ENCODE peak calls at places on chromosome 19, in five cellular contexts. One of them, this sample, is unnamed.

GRCh38 chr19:45419396-45419795 is 4.3 kb downstream of the ERCC1 start:
- DNase-seq in cardiac muscle cell: no peak
- DNase-seq in breast epithelium: no peak
- DNase-seq in thoracic aorta: no peak
- DNase-seq in spleen: peak
- DNase-seq in this sample: no peak

GRCh38 chr19:17385878-17386611 is 8.0 kb downstream of the CCDC194 start:
- DNase-seq in cardiac muscle cell: peak
- DNase-seq in breast epithelium: no peak
- DNase-seq in thoracic aorta: no peak
- DNase-seq in spleen: peak
- DNase-seq in this sample: no peak

GRCh38 chr19:33408538-33408937 is 35.0 kb downstream of the CEBPG start:
- DNase-seq in cardiac muscle cell: no peak
- DNase-seq in breast epithelium: no peak
- DNase-seq in thoracic aorta: no peak
- DNase-seq in spleen: peak
- DNase-seq in this sample: no peak

GRCh38 chr19:33436360-33437345 is 63.1 kb downstream of the CEBPG start:
- DNase-seq in cardiac muscle cell: no peak
- DNase-seq in breast epithelium: no peak
- DNase-seq in thoracic aorta: no peak
- DNase-seq in spleen: peak
- DNase-seq in this sample: no peak

GRCh38 chr19:2902590-2903218 is 2.0 kb downstream of the ZNF57 start:
- DNase-seq in cardiac muscle cell: no peak
- DNase-seq in breast epithelium: no peak
- DNase-seq in thoracic aorta: no peak
- DNase-seq in spleen: no peak
- DNase-seq in this sample: no peak

GRCh38 chr19:30001301-30001700 is 59.3 kb downstream of the URI1 start:
- DNase-seq in cardiac muscle cell: no peak
- DNase-seq in breast epithelium: no peak
- DNase-seq in thoracic aorta: no peak
- DNase-seq in spleen: no peak
- DNase-seq in this sample: no peak

GRCh38 chr19:34084396-34085145 is 87.7 kb upstream of the LSM14A start:
- DNase-seq in cardiac muscle cell: no peak
- DNase-seq in breast epithelium: no peak
- DNase-seq in thoracic aorta: no peak
- DNase-seq in spleen: no peak
- DNase-seq in this sample: no peak

GRCh38 chr19:19105365-19106060 is 32.8 kb downstream of the TMEM161A start:
- DNase-seq in cardiac muscle cell: peak
- DNase-seq in breast epithelium: peak
- DNase-seq in thoracic aorta: no peak
- DNase-seq in spleen: no peak
- DNase-seq in this sample: no peak

GRCh38 chr19:3357362-3357730 is 9.0 kb upstream of the NFIC start:
- DNase-seq in cardiac muscle cell: no peak
- DNase-seq in breast epithelium: no peak
- DNase-seq in thoracic aorta: no peak
- DNase-seq in spleen: no peak
- DNase-seq in this sample: no peak

GRCh38 chr19:48754950-48755645 is at the start of gene FGF21:
- DNase-seq in cardiac muscle cell: no peak
- DNase-seq in breast epithelium: no peak
- DNase-seq in thoracic aorta: no peak
- DNase-seq in spleen: no peak
- DNase-seq in this sample: no peak

GRCh38 chr19:1399745-1400144 is 1.6 kb downstream of the GAMT start:
- DNase-seq in cardiac muscle cell: no peak
- DNase-seq in breast epithelium: no peak
- DNase-seq in thoracic aorta: no peak
- DNase-seq in spleen: no peak
- DNase-seq in this sample: no peak

GRCh38 chr19:1400281-1401137 is 833 bp downstream of the GAMT start:
- DNase-seq in cardiac muscle cell: peak
- DNase-seq in breast epithelium: no peak
- DNase-seq in thoracic aorta: no peak
- DNase-seq in spleen: no peak
- DNase-seq in this sample: no peak

GRCh38 chr19:1402411-1403070 is 1.2 kb upstream of the GAMT start:
- DNase-seq in cardiac muscle cell: no peak
- DNase-seq in breast epithelium: peak
- DNase-seq in thoracic aorta: no peak
- DNase-seq in spleen: no peak
- DNase-seq in this sample: no peak

GRCh38 chr19:1401138-1401888 is at the start of gene GAMT:
- DNase-seq in cardiac muscle cell: peak
- DNase-seq in breast epithelium: no peak
- DNase-seq in thoracic aorta: no peak
- DNase-seq in spleen: peak
- DNase-seq in this sample: no peak

DNA sequence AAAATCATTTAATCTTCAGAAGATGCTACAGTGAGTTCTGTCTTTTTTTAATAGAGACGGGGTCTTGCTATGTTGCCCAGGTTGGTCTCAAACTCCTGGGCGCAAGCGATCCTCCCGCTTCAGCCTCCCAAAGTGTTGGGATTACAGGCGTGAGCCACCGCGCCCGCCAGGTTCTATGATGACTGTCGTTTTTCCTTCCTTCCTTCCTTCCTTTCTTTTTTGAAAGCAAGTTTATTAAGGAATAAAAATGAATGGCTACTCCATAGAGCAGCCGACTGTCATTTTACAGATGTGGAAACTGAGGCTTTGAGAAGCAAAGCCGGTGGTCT is 511 bp upstream of the GAMT start:
- DNase-seq in cardiac muscle cell: no peak
- DNase-seq in breast epithelium: no peak
- DNase-seq in thoracic aorta: no peak
- DNase-seq in spleen: no peak
- DNase-seq in this sample: no peak
- H3K4me3 ChIP-seq in cardiac muscle cell: peak
- H3K4me3 ChIP-seq in breast epithelium: peak
- H3K4me3 ChIP-seq in thoracic aorta: peak
- H3K4me3 ChIP-seq in spleen: peak
- H3K4me3 ChIP-seq in this sample: peak

GRCh38 chr19:10288662-10289166 is 1.0 kb upstream of the ICAM5 start:
- DNase-seq in cardiac muscle cell: peak
- DNase-seq in breast epithelium: no peak
- DNase-seq in thoracic aorta: no peak
- DNase-seq in spleen: no peak
- DNase-seq in this sample: no peak

GRCh38 chr19:10289836-10290438 is at the start of gene ICAM5:
- DNase-seq in cardiac muscle cell: peak
- DNase-seq in breast epithelium: no peak
- DNase-seq in thoracic aorta: no peak
- DNase-seq in spleen: peak
- DNase-seq in this sample: no peak

GRCh38 chr19:10290439-10290875 is 705 bp downstream of the ICAM5 start:
- DNase-seq in cardiac muscle cell: peak
- DNase-seq in breast epithelium: no peak
- DNase-seq in thoracic aorta: no peak
- DNase-seq in spleen: no peak
- DNase-seq in this sample: no peak

GRCh38 chr19:10290876-10291553 is 1.3 kb downstream of the ICAM5 start:
- DNase-seq in cardiac muscle cell: peak
- DNase-seq in breast epithelium: peak
- DNase-seq in thoracic aorta: no peak
- DNase-seq in spleen: peak
- DNase-seq in this sample: no peak

GRCh38 chr19:10289167-10289835 is 451 bp upstream of the ICAM5 start:
- DNase-seq in cardiac muscle cell: peak
- DNase-seq in breast epithelium: no peak
- DNase-seq in thoracic aorta: no peak
- DNase-seq in spleen: peak
- DNase-seq in this sample: no peak
- TF ChIP-seq CTCF in cardiac muscle cell: no peak
- TF ChIP-seq CTCF in breast epithelium: no peak
- TF ChIP-seq CTCF in thoracic aorta: no peak
- TF ChIP-seq CTCF in spleen: no peak
- TF ChIP-seq CTCF in this sample: no peak

DNA sequence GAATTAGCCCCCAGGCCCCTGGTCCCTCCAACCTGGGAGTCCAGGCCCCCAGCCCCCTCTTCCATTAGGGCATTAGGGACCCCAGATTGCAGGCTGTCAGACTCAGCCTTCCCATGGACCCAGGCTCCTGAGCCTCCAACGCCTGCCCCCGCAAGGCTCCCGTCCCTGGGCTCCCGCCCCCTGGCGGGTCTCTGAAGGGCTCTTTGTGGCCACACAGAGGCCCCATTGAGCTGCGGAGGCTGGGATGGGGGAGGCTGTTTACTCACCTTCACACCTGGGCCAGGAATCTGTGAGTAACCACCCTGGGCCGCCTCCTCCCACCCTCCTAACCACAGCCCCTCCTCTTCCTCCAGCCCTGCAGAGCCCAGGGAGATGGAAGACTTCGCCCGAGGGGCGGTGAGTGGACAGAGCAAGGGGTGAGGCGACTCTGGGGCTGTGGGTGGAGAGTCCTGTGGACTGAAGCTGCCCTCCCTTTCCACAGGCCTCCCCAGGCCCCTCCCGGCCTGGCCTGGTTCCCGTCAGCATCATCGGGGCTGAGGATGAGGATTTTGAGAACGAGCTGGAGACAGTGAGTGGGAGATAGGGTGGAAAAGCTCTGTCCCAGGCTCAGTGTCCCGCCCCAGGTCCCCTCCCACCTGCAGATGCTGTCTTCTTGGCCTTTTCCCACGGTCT is 4.9 kb downstream of the ARHGEF1 start:
- DNase-seq in cardiac muscle cell: no peak
- DNase-seq in breast epithelium: peak
- DNase-seq in thoracic aorta: no peak
- DNase-seq in spleen: peak
- DNase-seq in this sample: no peak
- H3K4me3 ChIP-seq in cardiac muscle cell: no peak
- H3K4me3 ChIP-seq in breast epithelium: peak
- H3K4me3 ChIP-seq in thoracic aorta: peak
- H3K4me3 ChIP-seq in spleen: peak
- H3K4me3 ChIP-seq in this sample: no peak

DNA sequence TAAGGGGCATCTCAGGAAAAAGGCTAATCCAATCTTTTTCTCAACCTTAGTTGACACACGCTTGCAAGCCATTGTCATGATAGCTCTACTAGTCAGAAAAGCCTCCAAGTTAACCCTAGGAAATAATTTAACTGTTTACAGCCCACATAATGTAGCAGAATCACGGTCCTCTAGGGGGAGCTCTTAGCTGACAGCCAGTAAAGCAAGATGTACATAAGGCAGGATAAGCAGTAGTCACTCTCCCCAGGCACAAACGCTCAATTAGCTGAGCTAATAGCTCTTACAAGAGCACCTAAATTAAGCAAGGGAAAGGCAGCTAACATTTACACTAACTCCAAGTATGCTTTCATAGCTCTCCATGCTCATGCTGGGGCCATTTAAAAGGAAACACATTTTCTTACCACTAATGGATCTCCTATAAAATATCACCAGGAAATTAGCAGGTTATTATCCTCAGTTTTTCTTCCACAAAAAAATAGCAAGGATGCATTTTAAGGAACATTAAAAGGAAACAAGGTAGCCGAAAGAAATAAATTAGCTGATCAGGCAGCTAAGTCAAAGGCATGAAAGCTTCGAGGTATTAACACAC is 33.7 kb upstream of the ZSCAN5A start:
- DNase-seq in cardiac muscle cell: no peak
- DNase-seq in breast epithelium: no peak
- DNase-seq in thoracic aorta: no peak
- DNase-seq in spleen: no peak
- DNase-seq in this sample: no peak
- TF ChIP-seq CTCF in cardiac muscle cell: peak
- TF ChIP-seq CTCF in breast epithelium: no peak
- TF ChIP-seq CTCF in thoracic aorta: no peak
- TF ChIP-seq CTCF in spleen: no peak
- TF ChIP-seq CTCF in this sample: peak

This sample was measured in LNCaP clone FGC.